ENCODE peak calls at places on chromosomes 2 and 18, in ten cellular contexts. O, F, V, W, B, P, L, R, H and D are unnamed samples.

GRCh38 chr2:214410918-214411554 is at the start of gene VWC2L:
- DNase-seq in H (peak; percentile 20), P (no peak), W (peak; percentile 57), R (peak; percentile 78), O (peak; percentile 4), B (peak; percentile 76), L (peak; percentile 57), V (peak; percentile 65), F (peak; percentile 26), D (peak; percentile 6)

GRCh38 chr2:68284896-68285295 is 32.6 kb upstream of the PPP3R1 start:
- DNase-seq in F (peak; percentile 85), H (no peak), R (no peak), O (no peak), W (peak; percentile 71), L (no peak), P (no peak), V (peak; percentile 90), B (peak; percentile 71), D (no peak)

GRCh38 chr2:216104691-216105090 is 4.5 kb upstream of the XRCC5 start:
- DNase-seq in B (no peak), P (no peak), O (no peak), F (no peak), H (no peak), V (no peak), L (no peak), W (no peak), R (no peak), D (no peak)

GRCh38 chr2:96138146-96139145 is at the start of gene ASTL:
- DNase-seq in V (peak; percentile 13), P (peak; percentile 70), F (no peak), O (no peak), R (peak; percentile 47), L (peak; percentile 82), W (no peak), H (peak; percentile 77), B (peak; percentile 49), D (no peak)

GRCh38 chr2:42602218-42602936 is 33.9 kb downstream of the MTA3 start:
- DNase-seq in B (no peak), F (no peak), R (peak; percentile 59), O (no peak), W (no peak), H (no peak), P (no peak), V (no peak), L (no peak), D (no peak)

GRCh38 chr2:139791330-139791729 is 1011.1 kb upstream of the NXPH2 start:
- DNase-seq in F (no peak), W (no peak), H (no peak), O (no peak), L (no peak), P (no peak), R (no peak), B (no peak), V (no peak), D (no peak)

GRCh38 chr2:219612605-219613286 is 14.7 kb upstream of the SLC4A3 start:
- DNase-seq in W (no peak), V (no peak), O (no peak), L (no peak), R (no peak), H (peak; percentile 39), B (no peak), P (peak; percentile 18), F (no peak), D (no peak)

GRCh38 chr2:140873915-140874531 is 1256.8 kb downstream of the LRP1B start:
- DNase-seq in V (no peak), R (no peak), H (no peak), L (no peak), B (no peak), P (no peak), W (no peak), O (no peak), F (no peak), D (no peak)

GRCh38 chr18:13577091-13577697 is 149.2 kb downstream of the FAM210A start:
- DNase-seq in F (no peak), O (no peak), P (no peak), B (peak; percentile 3), V (peak; percentile 67), W (peak; percentile 35), H (peak; percentile 87), R (no peak), L (no peak), D (no peak)

GRCh38 chr2:30686000-30686399 is 121.2 kb downstream of the CAPN13 start:
- DNase-seq in W (no peak), V (no peak), P (no peak), B (no peak), L (no peak), O (no peak), H (peak; percentile 6), R (peak; percentile 85), F (no peak), D (no peak)